ENCODE peak calls at places on chromosomes 3 and 15, in five cellular contexts. E is fibroblast of the aortic adventitia; Z is endodermal cell; I is WTC11; O is stimulated activated CD4-positive, alpha-beta T cell treated with anti-CD3 and anti-CD28 coated beads, Interleukin-2, amount 100 ng/mL, for 48 hours. V is an unnamed sample.

GRCh38 chr3:10280177-10280529 is 12.6 kb downstream of the GHRL start:
- DNase-seq in E (no peak), Z (peak; percentile 63), I (no peak), O (no peak), V (no peak)

GRCh38 chr3:168865022-168865551 is 769.4 kb upstream of the GOLIM4 start:
- DNase-seq in E (peak; percentile 73), Z (no peak), I (no peak), O (no peak), V (no peak)

GRCh38 chr3:197024881-197025735 is 4.5 kb downstream of the MELTF start:
- DNase-seq in E (no peak), Z (peak; percentile 31), I (no peak), O (no peak), V (no peak)

GRCh38 chr15:60591491-60592385 is 112.8 kb upstream of the ICE2 start:
- DNase-seq in E (no peak), Z (peak; percentile 87), I (peak; percentile 65), O (no peak), V (no peak)

GRCh38 chr15:59995568-59996349 is 8.4 kb upstream of the FOXB1 start:
- DNase-seq in E (no peak), Z (peak; percentile 69), I (no peak), O (no peak), V (no peak)

GRCh38 chr3:121481116-121481895 is 64.5 kb downstream of the POLQ start:
- DNase-seq in E (peak; percentile 47), Z (no peak), I (no peak), O (no peak), V (peak; percentile 6)

GRCh38 chr3:58568572-58569286 is 8.5 kb downstream of the FAM107A start:
- DNase-seq in E (peak; percentile 80), Z (peak; percentile 95), I (peak; percentile 88), O (peak; percentile 87), V (peak; percentile 16)

GRCh38 chr3:98540346-98540745 is 8.6 kb downstream of the GPR15 start:
- DNase-seq in E (no peak), Z (no peak), I (no peak), O (no peak), V (no peak)

GRCh38 chr3:53843195-53844177 is 2.7 kb downstream of the CHDH start:
- DNase-seq in E (no peak), Z (no peak), I (no peak), O (no peak), V (no peak)

GRCh38 chr3:46987485-46988401 is 8.3 kb downstream of the NBEAL2 start:
- DNase-seq in E (no peak), Z (peak; percentile 89), I (peak; percentile 66), O (peak; percentile 68), V (no peak)

GRCh38 chr3:89434621-89435380 is 327.4 kb downstream of the EPHA3 start:
- DNase-seq in E (no peak), Z (no peak), I (no peak), O (no peak), V (peak; percentile 12)

GRCh38 chr3:73571238-73571741 is 53.5 kb downstream of the PDZRN3 start:
- DNase-seq in E (no peak), Z (peak; percentile 63), I (no peak), O (no peak), V (no peak)

GRCh38 chr3:78322780-78323179 is 1282.9 kb downstream of the ROBO2 start:
- DNase-seq in E (no peak), Z (no peak), I (no peak), O (no peak), V (no peak)

GRCh38 chr3:146214493-146214892 is 36.4 kb downstream of the PLSCR4 start:
- DNase-seq in E (no peak), Z (no peak), I (no peak), O (no peak), V (no peak)

GRCh38 chr3:51819709-51820406 is 40.8 kb upstream of the IQCF6 start:
- DNase-seq in E (no peak), Z (peak; percentile 92), I (peak; percentile 82), O (peak; percentile 5), V (no peak)

GRCh38 chr15:42072141-42072685 is 22.1 kb downstream of the PLA2G4D start:
- DNase-seq in E (no peak), Z (no peak), I (no peak), O (no peak), V (no peak)

GRCh38 chr15:48710952-48711495 is 65.5 kb upstream of the FBN1 start:
- DNase-seq in E (no peak), Z (peak; percentile 64), I (no peak), O (no peak), V (peak; percentile 18)